ENCODE peak calls at places on chromosomes 7 and 10, in five cellular contexts. T is adipocyte, W is body of pancreas, V is BJ, O is aorta. X is an unnamed sample. For H3K36me3, the result is how much of the 10 kb centered on the place peaks cover.

GRCh38 chr7:102295346-102296178 is 8.9 kb downstream of the SH2B2 start:
- DNase-seq in V (no peak), O (no peak), T (no peak), W (no peak), X (no peak)

GRCh38 chr7:46715579-46715978 is 794.5 kb upstream of the IGFBP3 start:
- DNase-seq in O (no peak), W (no peak), T (peak), V (no peak), X (no peak)

GRCh38 chr10:44963772-44964633 is 4.4 kb downstream of the RASSF4 start:
- DNase-seq in T (peak), O (peak), W (peak), V (no peak), X (peak)

GRCh38 chr7:55572378-55573233 is at the start of gene VOPP1:
- DNase-seq in O (peak), W (peak), V (no peak), T (peak), X (peak)

GRCh38 chr7:120993575-120994191 is 5.2 kb downstream of the CPED1 start:
- DNase-seq in V (no peak), T (peak), W (no peak), O (no peak), X (no peak)

GRCh38 chr7:137266764-137267163 is 76.8 kb downstream of the PTN start:
- DNase-seq in V (no peak), W (no peak), T (no peak), O (no peak), X (no peak)

GRCh38 chr7:106486331-106486730 is 174.6 kb downstream of the CCDC71L start:
- DNase-seq in W (peak), V (peak), O (no peak), T (peak), X (no peak)

GRCh38 chr10:92822964-92823363 is 25.4 kb upstream of the EXOC6 start:
- DNase-seq in T (no peak), V (no peak), O (no peak), W (no peak), X (no peak)

GRCh38 chr7:6443372-6443941 is 4.3 kb downstream of the DAGLB start:
- DNase-seq in T (peak), O (peak), V (peak), W (no peak), X (no peak)

GRCh38 chr7:5621776-5622175 is 159.7 kb downstream of the RNF216 start:
- DNase-seq in O (no peak), V (no peak), W (no peak), T (no peak), X (peak)

GRCh38 chr7:116499168-116500070 is at the start of gene CAV2:
- DNase-seq in T (peak), O (peak), W (peak), V (no peak), X (peak)

GRCh38 chr7:96217147-96217546 is 104.8 kb downstream of the SLC25A13 start:
- DNase-seq in T (no peak), V (no peak), W (no peak), O (no peak), X (no peak)

GRCh38 chr10:132133005-132133404 is 53.7 kb upstream of the DPYSL4 start:
- DNase-seq in V (no peak), T (no peak), W (no peak), O (peak), X (no peak)

GRCh38 chr7:155618708-155619633 is 25.5 kb upstream of the RBM33 start:
- DNase-seq in T (no peak), V (no peak), W (peak), O (no peak), X (no peak)

GRCh38 chr10:121919666-121920065 is 8.2 kb downstream of the ATE1 start:
- DNase-seq in W (no peak), T (no peak), V (no peak), O (no peak), X (no peak)

GRCh38 chr7:105336009-105336408 is 52.7 kb downstream of the SRPK2 start:
- DNase-seq in T (peak), V (no peak), W (no peak), O (no peak), X (no peak)

GRCh38 chr10:93437946-93438795 is 44.0 kb downstream of the MYOF start:
- DNase-seq in V (no peak), W (peak), T (peak), O (no peak), X (no peak)

GRCh38 chr7:131773413-131773812 is 217.0 kb upstream of the PODXL start:
- DNase-seq in T (no peak), O (no peak), W (no peak), V (no peak), X (no peak)

GRCh38 chr10:86681047-86681446 is 12.7 kb downstream of the LDB3 start:
- DNase-seq in V (no peak), T (no peak), O (peak), W (no peak), X (no peak)

GRCh38 chr7:113698556-113699220 is 220.1 kb downstream of the PPP1R3A start:
- DNase-seq in T (peak), W (peak), V (no peak), O (no peak), X (peak)

GRCh38 chr10:17831326-17831725 is 22.2 kb downstream of the MRC1 start:
- DNase-seq in V (no peak), O (no peak), W (no peak), T (no peak), X (no peak)

GRCh38 chr10:50937230-50937907 is 51.9 kb upstream of the A1CF start:
- DNase-seq in O (no peak), V (no peak), T (peak), W (peak), X (peak)

GRCh38 chr7:102019461-102019860 is 202.0 kb downstream of the CUX1 start:
- DNase-seq in W (no peak), T (no peak), O (no peak), V (no peak), X (no peak)

GRCh38 chr7:38438938-38439337 is 165.5 kb upstream of the TARP start:
- DNase-seq in T (no peak), V (no peak), O (no peak), W (no peak), X (no peak)

GRCh38 chr7:5693529-5693928 is 87.9 kb downstream of the RNF216 start:
- DNase-seq in T (peak), W (peak), V (no peak), O (peak), X (no peak)

GRCh38 chr7:28037220-28038010 is 143.2 kb downstream of the JAZF1 start:
- DNase-seq in V (peak), O (no peak), T (peak), W (peak), X (no peak)

GRCh38 chr7:109522585-109522984 is 952.9 kb downstream of the DNAJB9 start:
- DNase-seq in V (no peak), W (no peak), T (no peak), O (no peak), X (no peak)

GRCh38 chr7:50792342-50793114 is 9.8 kb upstream of the GRB10 start:
- DNase-seq in T (peak), V (no peak), O (peak), W (peak), X (peak)

GRCh38 chr7:50793947-50794570 is 11.4 kb upstream of the GRB10 start:
- DNase-seq in T (no peak), W (no peak), O (no peak), V (no peak), X (peak)

GRCh38 chr7:50791921-50792341 is 9.2 kb upstream of the GRB10 start:
- DNase-seq in T (peak), W (peak), O (no peak), V (no peak), X (no peak)

GRCh38 chr7:50793115-50793946 is 10.6 kb upstream of the GRB10 start:
- DNase-seq in V (no peak), T (peak), W (peak), O (peak), X (peak)

GRCh38 chr7:50791363-50791762 is 8.7 kb upstream of the GRB10 start:
- DNase-seq in W (no peak), O (no peak), T (peak), V (no peak), X (no peak)
- H3K4me3 ChIP-seq in W (peak), O (peak), T (peak), V (peak), X (peak)

GRCh38 chr7:70384891-70385290 is 747.1 kb upstream of the GALNT17 start:
- DNase-seq in W (no peak), V (no peak), T (peak), O (no peak), X (no peak)
- H3K36me3 ChIP-seq in W (under half), V (under half), T (under half), O (under half), X (under half)

DNA sequence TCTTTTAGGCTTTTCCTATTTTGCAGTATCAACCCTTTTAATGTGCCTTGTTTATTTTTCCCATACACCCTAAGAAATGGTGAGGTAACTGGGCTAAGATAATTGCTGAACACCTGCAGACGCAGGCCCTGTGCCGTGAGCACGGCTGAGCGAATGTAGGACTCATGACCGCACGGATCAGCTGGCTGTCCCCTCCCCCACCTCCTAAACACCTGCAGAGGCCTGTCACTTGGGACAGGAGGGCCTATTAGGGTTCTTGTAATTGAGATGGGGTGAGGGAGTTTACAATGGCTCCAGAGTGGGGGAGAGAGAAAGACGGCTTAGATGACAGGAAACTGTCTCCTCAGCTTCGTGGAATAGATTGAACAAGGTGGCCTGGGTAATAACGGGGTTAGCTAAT is 291.7 kb upstream of the HABP2 start:
- DNase-seq in O (no peak), V (no peak), T (no peak), W (no peak), X (no peak)
- H3K4me3 ChIP-seq in O (no peak), V (no peak), T (no peak), W (no peak), X (no peak)

GRCh38 chr7:73700070-73700423 is 16.6 kb downstream of the BUD23 start:
- DNase-seq in O (no peak), W (no peak), T (no peak), V (no peak), X (peak)
- H3K36me3 ChIP-seq in O (under half), W (under half), T (half or more), V (under half), X (under half)

GRCh38 chr7:98211676-98212531 is 665 bp downstream of the BHLHA15 start:
- DNase-seq in O (peak), W (peak), T (no peak), V (no peak), X (peak)
- H3K4me3 ChIP-seq in O (no peak), W (peak), T (no peak), V (no peak), X (peak)

GRCh38 chr7:2264158-2264557 is 22.1 kb downstream of the NUDT1 start:
- DNase-seq in W (no peak), V (no peak), T (no peak), O (no peak), X (no peak)

GRCh38 chr7:2263176-2263575 is 21.1 kb downstream of the NUDT1 start:
- DNase-seq in O (no peak), W (no peak), V (no peak), T (no peak), X (no peak)

GRCh38 chr7:2260820-2261219 is 18.8 kb downstream of the NUDT1 start:
- DNase-seq in W (peak), T (peak), V (no peak), O (no peak), X (no peak)

GRCh38 chr7:2259480-2259879 is 17.5 kb downstream of the NUDT1 start:
- DNase-seq in O (no peak), T (no peak), W (no peak), V (no peak), X (no peak)

DNA sequence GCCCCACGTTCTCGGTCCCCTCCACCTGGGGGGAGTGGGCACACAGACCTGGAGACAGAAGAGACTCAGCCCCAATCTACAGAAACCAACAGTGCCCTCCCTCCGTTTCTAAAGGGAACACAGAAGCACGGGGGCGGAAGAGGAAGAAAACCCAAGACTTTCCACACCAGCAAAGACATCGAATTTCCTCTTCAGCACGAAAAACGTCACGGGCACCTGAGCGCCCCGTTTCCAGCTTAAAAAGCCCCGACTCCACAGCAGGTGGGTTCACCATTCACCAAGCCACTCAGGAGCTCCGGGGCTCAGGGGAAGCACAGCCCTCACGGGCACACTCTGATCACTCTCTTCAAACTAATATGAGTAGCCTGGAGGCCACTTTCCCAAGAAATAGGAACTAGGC is 19.6 kb downstream of the NUDT1 start:
- DNase-seq in V (no peak), O (no peak), W (peak), T (no peak), X (no peak)
- H3K36me3 ChIP-seq in V (under half), O (under half), W (under half), T (under half), X (under half)

GRCh38 chr7:3091631-3092030 is 48.0 kb upstream of the CARD11 start:
- DNase-seq in O (no peak), T (no peak), W (no peak), V (no peak), X (no peak)

GRCh38 chr7:3089493-3089892 is 45.8 kb upstream of the CARD11 start:
- DNase-seq in W (no peak), O (no peak), V (no peak), T (no peak), X (peak)

GRCh38 chr7:3087243-3087642 is 43.6 kb upstream of the CARD11 start:
- DNase-seq in O (no peak), V (no peak), T (no peak), W (no peak), X (no peak)

GRCh38 chr7:3095046-3095445 is 51.4 kb upstream of the CARD11 start:
- DNase-seq in V (no peak), T (no peak), O (peak), W (peak), X (no peak)

DNA sequence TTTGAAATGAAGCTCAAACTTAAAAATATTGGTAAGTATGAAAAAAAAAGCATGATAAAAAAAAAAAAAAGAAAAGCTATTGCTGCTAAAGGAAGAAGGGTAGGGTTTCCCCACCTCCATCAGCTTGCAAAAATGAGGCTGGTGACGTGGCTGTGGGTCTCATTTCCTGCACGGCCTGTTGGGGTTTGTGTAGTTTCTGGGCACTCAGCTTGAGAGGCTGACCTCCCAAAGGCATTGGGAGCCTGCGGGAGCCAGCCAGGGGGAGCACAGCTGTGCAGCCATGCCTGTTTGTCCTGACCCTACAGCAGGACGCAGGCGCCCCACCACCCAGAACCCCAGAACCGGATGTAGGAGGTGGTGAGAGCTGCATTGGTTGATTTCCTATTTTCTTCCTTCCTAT is 48.8 kb upstream of the CARD11 start:
- DNase-seq in V (no peak), W (peak), O (peak), T (no peak), X (no peak)
- H3K4me3 ChIP-seq in V (no peak), W (no peak), O (no peak), T (no peak), X (no peak)